ENCODE peak calls at places on chromosomes 16 and 17, in seven cellular contexts. Y, A, J, R, B, D and M are unnamed samples.

GRCh38 chr16:86714166-86714565 is 135.8 kb downstream of the FOXL1 start:
- DNase-seq in Y (peak), A (no peak), J (no peak), R (no peak), B (no peak), D (no peak), M (no peak)

GRCh38 chr16:9039208-9039607 is 52.2 kb upstream of the HAPSTR1 start:
- DNase-seq in Y (peak), A (no peak), J (no peak), R (no peak), B (peak), D (no peak), M (no peak)

GRCh38 chr16:48556913-48557351 is 53.0 kb downstream of the N4BP1 start:
- DNase-seq in Y (peak), A (peak), J (no peak), R (no peak), B (peak), D (peak), M (no peak)

GRCh38 chr17:50772251-50772650 is 4.9 kb upstream of the ANKRD40CL start:
- DNase-seq in Y (no peak), A (no peak), J (no peak), R (no peak), B (no peak), D (no peak), M (no peak)

GRCh38 chr17:50110591-50111349 is 15.6 kb downstream of the PDK2 start:
- DNase-seq in Y (no peak), A (no peak), J (no peak), R (no peak), B (peak), D (no peak), M (no peak)

GRCh38 chr17:37358830-37359681 is 16.7 kb upstream of the C17orf78 start:
- DNase-seq in Y (peak), A (peak), J (peak), R (peak), B (peak), D (peak), M (peak)

GRCh38 chr17:65403616-65404015 is 157.8 kb downstream of the AXIN2 start:
- DNase-seq in Y (no peak), A (no peak), J (no peak), R (no peak), B (no peak), D (no peak), M (no peak)

GRCh38 chr16:53864819-53865491 is 161.0 kb downstream of the FTO start:
- DNase-seq in Y (peak), A (peak), J (no peak), R (no peak), B (peak), D (peak), M (no peak)

GRCh38 chr17:73268582-73269328 is 7.1 kb upstream of the CPSF4L start:
- DNase-seq in Y (no peak), A (no peak), J (no peak), R (no peak), B (no peak), D (no peak), M (no peak)

GRCh38 chr17:65530158-65530984 is 31.1 kb downstream of the AXIN2 start:
- DNase-seq in Y (no peak), A (no peak), J (no peak), R (no peak), B (no peak), D (no peak), M (no peak)

GRCh38 chr16:52581530-52581929 is 34.6 kb upstream of the TOX3 start:
- DNase-seq in Y (no peak), A (no peak), J (no peak), R (no peak), B (no peak), D (no peak), M (no peak)

GRCh38 chr17:59366773-59367656 is 35.6 kb downstream of the YPEL2 start:
- DNase-seq in Y (peak), A (no peak), J (peak), R (no peak), B (peak), D (peak), M (no peak)

GRCh38 chr17:41535764-41536481 is 7.8 kb upstream of the KRT19 start:
- DNase-seq in Y (no peak), A (no peak), J (no peak), R (no peak), B (no peak), D (no peak), M (no peak)

GRCh38 chr16:88809676-88810165 is 2.0 kb downstream of the APRT start:
- DNase-seq in Y (no peak), A (peak), J (no peak), R (no peak), B (no peak), D (no peak), M (no peak)

GRCh38 chr17:55567240-55568216 is 56.3 kb upstream of the SMIM36 start:
- DNase-seq in Y (no peak), A (no peak), J (peak), R (no peak), B (no peak), D (no peak), M (no peak)

GRCh38 chr16:87435399-87436224 is 43.5 kb downstream of the MAP1LC3B start:
- DNase-seq in Y (peak), A (no peak), J (no peak), R (no peak), B (peak), D (peak), M (peak)

GRCh38 chr17:50571681-50572080 is 11.2 kb downstream of the CACNA1G start:
- DNase-seq in Y (no peak), A (no peak), J (no peak), R (no peak), B (no peak), D (no peak), M (no peak)

GRCh38 chr16:56551796-56552738 is 12.8 kb upstream of the MT4 start:
- DNase-seq in Y (peak), A (no peak), J (no peak), R (no peak), B (peak), D (no peak), M (no peak)

GRCh38 chr17:80797741-80798594 is 193.7 kb upstream of the CHMP6 start:
- DNase-seq in Y (no peak), A (no peak), J (no peak), R (no peak), B (no peak), D (no peak), M (no peak)

GRCh38 chr16:27748868-27749546 is 199.1 kb downstream of the KATNIP start:
- DNase-seq in Y (peak), A (peak), J (peak), R (peak), B (peak), D (peak), M (peak)

GRCh38 chr17:37643829-37644228 is 583 bp upstream of the DDX52 start:
- DNase-seq in Y (peak), A (no peak), J (no peak), R (no peak), B (peak), D (peak), M (no peak)

GRCh38 chr17:76184266-76184665 is 43.2 kb upstream of the FOXJ1 start:
- DNase-seq in Y (no peak), A (no peak), J (no peak), R (no peak), B (no peak), D (no peak), M (no peak)

GRCh38 chr16:75770051-75770450 is 43.8 kb upstream of the CPHXL start:
- DNase-seq in Y (no peak), A (no peak), J (no peak), R (no peak), B (no peak), D (no peak), M (no peak)

GRCh38 chr17:6028294-6028693 is 41.9 kb upstream of the WSCD1 start:
- DNase-seq in Y (no peak), A (no peak), J (no peak), R (no peak), B (peak), D (no peak), M (no peak)

GRCh38 chr17:9308069-9308468 is 267.6 kb downstream of the STX8 start:
- DNase-seq in Y (no peak), A (no peak), J (no peak), R (no peak), B (peak), D (no peak), M (no peak)

GRCh38 chr17:81939881-81940385 is 2.8 kb upstream of the PYCR1 start:
- DNase-seq in Y (no peak), A (no peak), J (no peak), R (no peak), B (no peak), D (no peak), M (no peak)

GRCh38 chr16:55647798-55648197 is 8.0 kb upstream of the SLC6A2 start:
- DNase-seq in Y (no peak), A (no peak), J (no peak), R (no peak), B (no peak), D (no peak), M (no peak)

GRCh38 chr16:65717006-65717720 is 595.3 kb upstream of the CDH11 start:
- DNase-seq in Y (no peak), A (no peak), J (no peak), R (no peak), B (no peak), D (no peak), M (no peak)

GRCh38 chr16:57331355-57331754 is 27.2 kb upstream of the CCL22 start:
- DNase-seq in Y (no peak), A (no peak), J (no peak), R (no peak), B (no peak), D (no peak), M (no peak)

GRCh38 chr17:80430446-80431245 is 15.7 kb downstream of the ENDOV start:
- DNase-seq in Y (no peak), A (no peak), J (no peak), R (no peak), B (no peak), D (no peak), M (no peak)

GRCh38 chr17:78615631-78616030 is 38.4 kb upstream of the DNAH17 start:
- DNase-seq in Y (no peak), A (no peak), J (no peak), R (no peak), B (no peak), D (no peak), M (no peak)

GRCh38 chr16:14111713-14112538 is 40.8 kb downstream of the MRTFB start:
- DNase-seq in Y (peak), A (no peak), J (peak), R (no peak), B (peak), D (no peak), M (no peak)